ENCODE peak calls at places on chromosome 7, in eight cellular contexts. G, I, S, H, O, L, J and C are unnamed samples.

GRCh38 chr7:69395072-69395714 is 203.1 kb upstream of the AUTS2 start:
- DNase-seq in G (no peak), I (no peak), S (no peak), H (no peak), O (no peak), L (no peak), J (peak), C (no peak)

GRCh38 chr7:101817031-101817929 is at the start of gene CUX1:
- DNase-seq in G (peak), I (peak), S (peak), H (peak), O (no peak), L (no peak), J (no peak), C (no peak)

GRCh38 chr7:84194484-84195260 is at the start of gene SEMA3A:
- DNase-seq in G (no peak), I (no peak), S (peak), H (peak), O (peak), L (peak), J (peak), C (peak)

GRCh38 chr7:149248777-149249176 is 9.3 kb downstream of the ZNF212 start:
- DNase-seq in G (no peak), I (no peak), S (no peak), H (no peak), O (no peak), L (no peak), J (no peak), C (no peak)

GRCh38 chr7:74138334-74138867 is 35.8 kb upstream of the EIF4H start:
- DNase-seq in G (no peak), I (no peak), S (no peak), H (no peak), O (no peak), L (no peak), J (no peak), C (no peak)

GRCh38 chr7:16754869-16755317 is 1.3 kb downstream of the TSPAN13 start:
- DNase-seq in G (no peak), I (peak), S (no peak), H (no peak), O (no peak), L (no peak), J (no peak), C (no peak)

GRCh38 chr7:104794589-104794988 is 219.4 kb upstream of the KMT2E start:
- DNase-seq in G (no peak), I (no peak), S (no peak), H (no peak), O (no peak), L (no peak), J (no peak), C (no peak)

GRCh38 chr7:45697576-45698136 is 123.5 kb downstream of the ADCY1 start:
- DNase-seq in G (no peak), I (no peak), S (no peak), H (no peak), O (peak), L (no peak), J (no peak), C (peak)

GRCh38 chr7:128459394-128459878 is 3.8 kb downstream of the HILPDA start:
- DNase-seq in G (peak), I (peak), S (peak), H (peak), O (peak), L (peak), J (peak), C (peak)

GRCh38 chr7:139857791-139858190 is 28.7 kb downstream of the TBXAS1 start:
- DNase-seq in G (peak), I (no peak), S (no peak), H (no peak), O (no peak), L (no peak), J (no peak), C (no peak)

GRCh38 chr7:152909280-152909679 is 149.7 kb downstream of the ACTR3B start:
- DNase-seq in G (no peak), I (no peak), S (no peak), H (no peak), O (no peak), L (no peak), J (no peak), C (no peak)